ENCODE peak calls at places on chromosomes 1 and 21, in seven cellular contexts. Z is IMR-90, H is H9, P is mesenchymal stem cell, Y is mesendoderm, T is neuronal stem cell, F is trophoblast cell. U is an unnamed sample.

GRCh38 chr1:246932366-246932700 is 585 bp upstream of the AHCTF1 start:
- DNase-seq in Z (no peak), H (no peak), P (no peak), Y (no peak), T (no peak), F (no peak), U (no peak)

GRCh38 chr21:43712268-43712942 is 6.5 kb upstream of the PDXK start:
- DNase-seq in Z (peak), H (peak), P (peak), Y (peak), T (no peak), F (peak), U (no peak)

GRCh38 chr1:73635021-73635420 is 563.0 kb downstream of the LRRIQ3 start:
- DNase-seq in Z (no peak), H (no peak), P (peak), Y (peak), T (no peak), F (no peak), U (no peak)

GRCh38 chr21:35505067-35505466 is 456.0 kb upstream of the RUNX1 start:
- DNase-seq in Z (no peak), H (peak), P (no peak), Y (no peak), T (no peak), F (no peak), U (no peak)

GRCh38 chr21:39503138-39503762 is 51.5 kb downstream of the SH3BGR start:
- DNase-seq in Z (no peak), H (no peak), P (no peak), Y (no peak), T (no peak), F (peak), U (no peak)

GRCh38 chr21:17903029-17903806 is 84.1 kb upstream of the C21orf91 start:
- DNase-seq in Z (peak), H (no peak), P (peak), Y (peak), T (no peak), F (peak), U (no peak)

GRCh38 chr1:154199563-154199879 is 6.6 kb downstream of the CFAP141 start:
- DNase-seq in Z (peak), H (no peak), P (peak), Y (peak), T (no peak), F (no peak), U (no peak)

GRCh38 chr1:17335821-17336718 is 28.1 kb downstream of the PADI4 start:
- DNase-seq in Z (peak), H (peak), P (peak), Y (peak), T (peak), F (peak), U (peak)

GRCh38 chr1:25031966-25032667 is 102.0 kb upstream of the RUNX3 start:
- DNase-seq in Z (peak), H (no peak), P (no peak), Y (no peak), T (no peak), F (no peak), U (no peak)

GRCh38 chr1:109371271-109371739 is 26.4 kb downstream of the SORT1 start:
- DNase-seq in Z (peak), H (no peak), P (peak), Y (no peak), T (no peak), F (peak), U (no peak)

GRCh38 chr21:45596704-45597318 is 46.7 kb upstream of the PCBP3 start:
- DNase-seq in Z (peak), H (peak), P (peak), Y (peak), T (peak), F (peak), U (peak)

GRCh38 chr1:201192478-201192804 is 1.8 kb downstream of the IGFN1 start:
- DNase-seq in Z (no peak), H (no peak), P (no peak), Y (no peak), T (no peak), F (no peak), U (no peak)

DNA sequence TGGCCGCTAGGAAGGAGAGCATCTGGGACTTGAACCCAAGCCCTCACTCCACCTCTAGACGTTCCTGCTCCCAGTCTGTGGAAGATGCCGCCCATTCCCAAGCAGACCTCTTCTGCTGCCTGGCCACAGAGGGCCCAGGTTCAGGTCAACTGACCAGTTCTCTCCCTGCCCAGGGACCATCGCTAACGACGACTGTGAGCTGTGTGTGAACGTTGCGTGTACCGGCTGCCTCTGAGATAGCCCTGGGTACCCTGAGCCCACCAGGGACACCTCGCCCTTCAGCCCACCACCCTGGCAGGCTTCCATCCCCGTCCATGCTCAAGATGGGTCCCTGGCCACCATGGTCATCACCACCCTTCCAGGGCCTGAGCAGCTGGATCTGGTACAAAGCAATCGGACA is 2.2 kb downstream of the GUCA2B start:
- DNase-seq in Z (no peak), H (no peak), P (no peak), Y (no peak), T (no peak), F (no peak), U (no peak)
- H2AK5ac ChIP-seq in Z (no peak), H (no peak), P (no peak), Y (no peak), T (no peak), F (no peak), U (no peak)

DNA sequence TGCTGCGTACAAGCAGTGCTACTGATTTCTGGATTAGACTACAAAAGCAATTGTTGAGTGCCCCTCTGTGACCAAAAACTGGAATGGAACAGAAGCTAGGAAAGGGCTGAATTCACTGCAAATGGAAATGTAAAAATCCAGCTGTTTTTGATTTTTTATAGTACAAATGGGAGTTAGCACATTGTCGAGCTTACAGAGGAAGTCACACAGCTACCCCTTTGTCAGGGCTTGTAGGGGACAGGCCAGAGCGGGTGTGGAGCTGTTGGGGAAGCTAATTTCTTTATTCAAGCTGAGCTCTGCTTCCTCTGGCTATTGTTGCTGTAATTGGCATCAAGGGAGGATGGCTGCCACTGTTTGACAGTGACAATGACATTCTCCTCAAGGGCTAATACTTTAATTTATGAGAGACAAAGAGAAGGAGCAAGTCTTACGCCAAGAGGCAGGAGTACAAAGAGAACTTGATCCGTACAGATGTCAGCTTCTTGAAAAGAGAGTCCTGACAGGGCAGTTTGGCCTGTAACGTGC is 96.1 kb downstream of the SLC35F3 start:
- DNase-seq in Z (no peak), H (no peak), P (no peak), Y (peak), T (no peak), F (no peak), U (no peak)
- H2AK5ac ChIP-seq in Z (no peak), H (no peak), P (no peak), Y (no peak), T (no peak), F (no peak), U (no peak)

GRCh38 chr21:14116080-14116481 is 94.7 kb downstream of the LIPI start:
- DNase-seq in Z (no peak), H (no peak), P (no peak), Y (no peak), T (no peak), F (no peak), U (no peak)

GRCh38 chr21:14119038-14119437 is 91.7 kb downstream of the LIPI start:
- DNase-seq in Z (peak), H (no peak), P (no peak), Y (peak), T (no peak), F (no peak), U (no peak)

GRCh38 chr21:14120091-14120734 is 90.5 kb downstream of the LIPI start:
- DNase-seq in Z (peak), H (peak), P (peak), Y (peak), T (peak), F (peak), U (no peak)

DNA sequence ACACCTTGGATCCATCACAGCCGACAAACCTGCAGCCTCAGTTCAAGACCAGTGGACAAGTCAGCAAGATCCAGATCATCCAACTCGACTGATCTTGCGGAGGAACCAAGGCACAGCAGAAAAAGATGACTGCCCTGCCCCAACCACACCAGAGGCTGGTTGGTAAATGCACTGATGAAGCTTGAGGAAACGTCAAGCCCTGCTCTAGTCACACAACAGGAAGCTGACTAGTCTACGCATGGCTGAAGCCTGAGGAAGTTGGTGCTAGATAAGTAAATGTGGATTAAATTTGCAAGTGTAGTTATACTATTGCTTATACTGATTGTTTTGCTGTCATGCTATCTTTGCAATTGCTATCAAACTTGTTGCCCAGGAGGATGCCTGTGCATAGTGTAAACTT is 89.0 kb downstream of the LIPI start:
- DNase-seq in Z (no peak), H (no peak), P (no peak), Y (no peak), T (no peak), F (no peak), U (no peak)
- H2AK5ac ChIP-seq in Z (no peak), H (no peak), P (no peak), Y (no peak), T (no peak), F (no peak), U (no peak)

GRCh38 chr1:43563779-43564616 is 33.3 kb downstream of the PTPRF start:
- DNase-seq in Z (no peak), H (no peak), P (no peak), Y (no peak), T (no peak), F (no peak), U (no peak)
- H2AK5ac ChIP-seq in Z (no peak), H (no peak), P (no peak), Y (no peak), T (peak), F (peak), U (no peak)

DNA sequence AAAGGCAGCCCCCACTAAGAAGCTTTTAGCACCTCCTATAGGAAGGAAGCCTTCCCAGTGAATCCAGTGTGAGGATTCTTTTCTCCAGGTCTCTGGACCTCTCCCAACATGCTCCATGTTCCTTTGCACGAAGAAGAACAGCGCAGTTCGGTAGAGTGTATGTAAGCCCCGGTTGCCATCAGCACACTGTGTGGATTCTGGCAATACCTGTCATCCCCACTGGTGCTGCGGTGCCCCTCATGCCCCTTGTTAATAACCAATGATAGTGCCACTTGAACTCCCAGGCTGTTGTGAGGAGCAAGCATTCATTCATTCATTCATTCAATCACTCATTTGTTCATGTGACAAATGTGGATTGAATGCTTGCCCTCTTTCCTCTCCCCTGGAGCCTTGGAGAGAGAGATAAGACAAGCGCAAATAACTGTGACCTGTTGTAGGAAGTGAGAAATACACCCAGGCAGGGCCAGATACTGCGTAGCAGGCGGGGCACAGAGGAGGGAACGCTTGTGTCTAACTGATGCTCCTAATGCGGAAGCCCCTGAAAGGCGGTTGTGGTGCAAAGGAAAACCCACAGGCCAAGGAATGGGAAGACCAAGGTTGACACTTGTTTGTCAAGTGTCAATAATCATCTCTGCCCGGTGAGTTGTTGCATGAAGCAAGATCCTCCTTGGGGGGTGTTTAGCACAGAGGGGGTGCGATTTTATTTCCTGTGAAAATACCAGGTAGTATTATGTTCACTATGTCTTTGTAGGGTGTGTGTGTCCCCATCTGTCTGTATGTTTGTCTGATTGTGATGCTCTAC is 9.8 kb downstream of the LGR6 start:
- DNase-seq in Z (no peak), H (no peak), P (no peak), Y (peak), T (no peak), F (no peak), U (no peak)
- H2AK5ac ChIP-seq in Z (no peak), H (no peak), P (no peak), Y (no peak), T (no peak), F (no peak), U (no peak)

GRCh38 chr1:3629561-3630160 is 4.8 kb downstream of the TPRG1L start:
- DNase-seq in Z (no peak), H (no peak), P (no peak), Y (no peak), T (no peak), F (no peak), U (no peak)
- H2AK5ac ChIP-seq in Z (no peak), H (no peak), P (no peak), Y (no peak), T (no peak), F (no peak), U (no peak)